ENCODE peak calls at places on chromosomes 1 and 21, in four cellular contexts. One of them, this sample, is unnamed.

GRCh38 chr1:243415663-243416365 is 160.0 kb downstream of the SDCCAG8 start:
- DNase-seq in effector memory CD4-positive, alpha-beta T cell: no peak
- DNase-seq in breast epithelium: no peak
- DNase-seq in cardiac muscle cell: no peak
- DNase-seq in this sample: no peak

GRCh38 chr1:44611419-44611818 is 62.9 kb downstream of the TMEM53 start:
- DNase-seq in effector memory CD4-positive, alpha-beta T cell: no peak
- DNase-seq in breast epithelium: no peak
- DNase-seq in cardiac muscle cell: no peak
- DNase-seq in this sample: no peak

GRCh38 chr1:16009030-16009460 is 5.0 kb downstream of the SRARP start:
- DNase-seq in effector memory CD4-positive, alpha-beta T cell: peak; percentile 58
- DNase-seq in breast epithelium: peak; percentile 79
- DNase-seq in cardiac muscle cell: peak; percentile 93
- DNase-seq in this sample: peak; percentile 73

GRCh38 chr1:162003825-162004205 is 19.9 kb downstream of the OLFML2B start:
- DNase-seq in effector memory CD4-positive, alpha-beta T cell: no peak
- DNase-seq in breast epithelium: no peak
- DNase-seq in cardiac muscle cell: no peak
- DNase-seq in this sample: peak; percentile 71

GRCh38 chr1:10987840-10988417 is 24.5 kb upstream of the TARDBP start:
- DNase-seq in effector memory CD4-positive, alpha-beta T cell: no peak
- DNase-seq in breast epithelium: no peak
- DNase-seq in cardiac muscle cell: no peak
- DNase-seq in this sample: no peak

GRCh38 chr1:234617986-234618725 is 8.2 kb upstream of the IRF2BP2 start:
- DNase-seq in effector memory CD4-positive, alpha-beta T cell: no peak
- DNase-seq in breast epithelium: no peak
- DNase-seq in cardiac muscle cell: no peak
- DNase-seq in this sample: no peak

GRCh38 chr1:75615664-75616435 is 4.9 kb upstream of the SLC44A5 start:
- DNase-seq in effector memory CD4-positive, alpha-beta T cell: no peak
- DNase-seq in breast epithelium: no peak
- DNase-seq in cardiac muscle cell: peak; percentile 81
- DNase-seq in this sample: no peak

GRCh38 chr1:173248247-173248940 is 41.3 kb upstream of the TNFSF4 start:
- DNase-seq in effector memory CD4-positive, alpha-beta T cell: no peak
- DNase-seq in breast epithelium: no peak
- DNase-seq in cardiac muscle cell: no peak
- DNase-seq in this sample: no peak

GRCh38 chr1:247156787-247157232 is 15.0 kb downstream of the ZNF124 start:
- DNase-seq in effector memory CD4-positive, alpha-beta T cell: no peak
- DNase-seq in breast epithelium: no peak
- DNase-seq in cardiac muscle cell: no peak
- DNase-seq in this sample: no peak

GRCh38 chr1:97849350-97850339 is 71.2 kb downstream of the DPYD start:
- DNase-seq in effector memory CD4-positive, alpha-beta T cell: no peak
- DNase-seq in breast epithelium: no peak
- DNase-seq in cardiac muscle cell: no peak
- DNase-seq in this sample: peak; percentile 78

GRCh38 chr1:228050571-228051181 is 31.8 kb upstream of the ARF1 start:
- DNase-seq in effector memory CD4-positive, alpha-beta T cell: no peak
- DNase-seq in breast epithelium: no peak
- DNase-seq in cardiac muscle cell: no peak
- DNase-seq in this sample: peak; percentile 41

GRCh38 chr21:33402011-33402979 is 918 bp upstream of the IFNGR2 start:
- DNase-seq in effector memory CD4-positive, alpha-beta T cell: no peak
- DNase-seq in breast epithelium: peak; percentile 58
- DNase-seq in cardiac muscle cell: peak; percentile 21
- DNase-seq in this sample: no peak

GRCh38 chr1:166730299-166730888 is 108.9 kb upstream of the POGK start:
- DNase-seq in effector memory CD4-positive, alpha-beta T cell: no peak
- DNase-seq in breast epithelium: no peak
- DNase-seq in cardiac muscle cell: no peak
- DNase-seq in this sample: no peak

GRCh38 chr1:161235957-161236775 is 1.8 kb downstream of the NR1I3 start:
- DNase-seq in effector memory CD4-positive, alpha-beta T cell: no peak
- DNase-seq in breast epithelium: no peak
- DNase-seq in cardiac muscle cell: no peak
- DNase-seq in this sample: no peak

GRCh38 chr1:116920211-116920610 is 10.5 kb downstream of the PTGFRN start:
- DNase-seq in effector memory CD4-positive, alpha-beta T cell: no peak
- DNase-seq in breast epithelium: no peak
- DNase-seq in cardiac muscle cell: no peak
- DNase-seq in this sample: no peak

GRCh38 chr1:244409648-244410164 is 42.0 kb downstream of the ADSS2 start:
- DNase-seq in effector memory CD4-positive, alpha-beta T cell: no peak
- DNase-seq in breast epithelium: no peak
- DNase-seq in cardiac muscle cell: no peak
- DNase-seq in this sample: no peak

GRCh38 chr1:65049941-65050713 is 83.8 kb upstream of the JAK1 start:
- DNase-seq in effector memory CD4-positive, alpha-beta T cell: no peak
- DNase-seq in breast epithelium: no peak
- DNase-seq in cardiac muscle cell: no peak
- DNase-seq in this sample: no peak

GRCh38 chr1:40244138-40244744 is 3.5 kb upstream of the TMCO2 start:
- DNase-seq in effector memory CD4-positive, alpha-beta T cell: no peak
- DNase-seq in breast epithelium: no peak
- DNase-seq in cardiac muscle cell: no peak
- DNase-seq in this sample: no peak

GRCh38 chr1:196660912-196661311 is 9.1 kb downstream of the CFH start:
- DNase-seq in effector memory CD4-positive, alpha-beta T cell: no peak
- DNase-seq in breast epithelium: no peak
- DNase-seq in cardiac muscle cell: peak; percentile 57
- DNase-seq in this sample: peak; percentile 42

GRCh38 chr1:40421694-40422384 is 28.4 kb upstream of the ZFP69B start:
- DNase-seq in effector memory CD4-positive, alpha-beta T cell: no peak
- DNase-seq in breast epithelium: no peak
- DNase-seq in cardiac muscle cell: no peak
- DNase-seq in this sample: no peak

GRCh38 chr1:8121261-8122159 is 95.4 kb upstream of the ERRFI1 start:
- DNase-seq in effector memory CD4-positive, alpha-beta T cell: no peak
- DNase-seq in breast epithelium: no peak
- DNase-seq in cardiac muscle cell: peak; percentile 36
- DNase-seq in this sample: peak; percentile 65

GRCh38 chr1:27603320-27603961 is 503 bp downstream of the AHDC1 start:
- DNase-seq in effector memory CD4-positive, alpha-beta T cell: no peak
- DNase-seq in breast epithelium: no peak
- DNase-seq in cardiac muscle cell: peak; percentile 64
- DNase-seq in this sample: peak; percentile 59

GRCh38 chr1:234148350-234148749 is 224.9 kb upstream of the COA6 start:
- DNase-seq in effector memory CD4-positive, alpha-beta T cell: no peak
- DNase-seq in breast epithelium: no peak
- DNase-seq in cardiac muscle cell: no peak
- DNase-seq in this sample: no peak

GRCh38 chr1:155277896-155278688 is 829 bp downstream of the HCN3 start:
- DNase-seq in effector memory CD4-positive, alpha-beta T cell: peak; percentile 75
- DNase-seq in breast epithelium: peak; percentile 59
- DNase-seq in cardiac muscle cell: peak; percentile 87
- DNase-seq in this sample: no peak

GRCh38 chr1:226618380-226618779 is 69.8 kb downstream of the STUM start:
- DNase-seq in effector memory CD4-positive, alpha-beta T cell: no peak
- DNase-seq in breast epithelium: no peak
- DNase-seq in cardiac muscle cell: no peak
- DNase-seq in this sample: no peak

GRCh38 chr1:1435911-1436633 is 582 bp downstream of the VWA1 start:
- DNase-seq in effector memory CD4-positive, alpha-beta T cell: no peak
- DNase-seq in breast epithelium: no peak
- DNase-seq in cardiac muscle cell: no peak
- DNase-seq in this sample: no peak

GRCh38 chr1:7070389-7071029 is 285.3 kb downstream of the CAMTA1 start:
- DNase-seq in effector memory CD4-positive, alpha-beta T cell: peak; percentile 21
- DNase-seq in breast epithelium: no peak
- DNase-seq in cardiac muscle cell: peak; percentile 83
- DNase-seq in this sample: peak; percentile 64

DNA sequence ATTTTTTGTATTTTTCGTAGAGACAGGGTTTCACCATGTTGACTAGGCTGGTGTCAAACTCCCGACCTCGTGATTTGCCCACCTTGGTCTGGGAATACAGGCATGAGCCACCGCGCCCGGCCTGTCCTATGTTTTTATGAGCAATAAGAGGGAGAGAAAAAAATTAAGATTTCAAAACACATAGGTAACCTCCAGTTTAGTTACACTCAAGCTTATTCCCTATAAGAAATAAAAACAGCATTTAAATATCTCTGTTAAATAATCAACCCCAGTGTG is 7.1 kb downstream of the RSBN1 start:
- DNase-seq in effector memory CD4-positive, alpha-beta T cell: no peak
- DNase-seq in breast epithelium: no peak
- DNase-seq in cardiac muscle cell: no peak
- DNase-seq in this sample: no peak
- H3K9me3 ChIP-seq in effector memory CD4-positive, alpha-beta T cell: no peaks in the 10 kb centered on the region
- H3K9me3 ChIP-seq in breast epithelium: no peaks in the 10 kb centered on the region
- H3K9me3 ChIP-seq in cardiac muscle cell: no peaks in the 10 kb centered on the region
- H3K9me3 ChIP-seq in this sample: no peaks in the 10 kb centered on the region

GRCh38 chr21:8989261-8989882 is 1532.0 kb upstream of the TPTE start:
- DNase-seq in effector memory CD4-positive, alpha-beta T cell: no peak
- DNase-seq in breast epithelium: no peak
- DNase-seq in cardiac muscle cell: no peak
- DNase-seq in this sample: no peak
- H3K9me3 ChIP-seq in effector memory CD4-positive, alpha-beta T cell: no peaks in the 10 kb centered on the region
- H3K9me3 ChIP-seq in breast epithelium: peaks cover 4% of the 10 kb centered on the region
- H3K9me3 ChIP-seq in cardiac muscle cell: peaks cover 14% of the 10 kb centered on the region
- H3K9me3 ChIP-seq in this sample: peaks cover 13% of the 10 kb centered on the region

DNA sequence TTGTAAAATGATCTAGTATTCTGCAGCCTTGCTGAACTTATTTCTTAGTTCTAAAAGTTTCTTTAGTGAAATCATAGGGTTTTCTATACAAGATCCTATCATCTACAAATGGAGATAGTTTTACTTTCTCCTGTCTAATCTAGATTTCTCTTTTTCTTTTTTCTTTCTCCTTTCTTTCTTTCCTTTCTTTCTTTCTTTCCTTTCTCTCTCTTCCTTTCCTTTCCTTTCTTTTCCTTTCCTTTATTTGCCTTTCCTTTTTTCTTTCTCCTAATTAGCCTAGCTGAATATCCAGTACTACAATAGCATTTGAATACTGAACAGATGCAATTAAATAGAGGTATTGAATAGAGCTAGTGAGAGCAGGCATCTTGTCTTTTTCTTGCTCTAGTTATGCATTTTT is 186.6 kb upstream of the SPAG17 start:
- DNase-seq in effector memory CD4-positive, alpha-beta T cell: no peak
- DNase-seq in breast epithelium: no peak
- DNase-seq in cardiac muscle cell: no peak
- DNase-seq in this sample: no peak
- H3K9me3 ChIP-seq in effector memory CD4-positive, alpha-beta T cell: no peaks in the 10 kb centered on the region
- H3K9me3 ChIP-seq in breast epithelium: peaks cover 73% of the 10 kb centered on the region
- H3K9me3 ChIP-seq in cardiac muscle cell: no peaks in the 10 kb centered on the region
- H3K9me3 ChIP-seq in this sample: no peaks in the 10 kb centered on the region

GRCh38 chr21:10418649-10419048 is 102.7 kb upstream of the TPTE start:
- DNase-seq in effector memory CD4-positive, alpha-beta T cell: no peak
- DNase-seq in breast epithelium: no peak
- DNase-seq in cardiac muscle cell: no peak
- DNase-seq in this sample: no peak
- H3K9me3 ChIP-seq in effector memory CD4-positive, alpha-beta T cell: no peaks in the 10 kb centered on the region
- H3K9me3 ChIP-seq in breast epithelium: peaks cover 60% of the 10 kb centered on the region
- H3K9me3 ChIP-seq in cardiac muscle cell: peaks cover 28% of the 10 kb centered on the region
- H3K9me3 ChIP-seq in this sample: peaks cover 2% of the 10 kb centered on the region

GRCh38 chr21:30628109-30628508 is 6.9 kb upstream of the KRTAP20-2 start:
- DNase-seq in effector memory CD4-positive, alpha-beta T cell: no peak
- DNase-seq in breast epithelium: no peak
- DNase-seq in cardiac muscle cell: no peak
- DNase-seq in this sample: no peak
- H3K9me3 ChIP-seq in effector memory CD4-positive, alpha-beta T cell: no peaks in the 10 kb centered on the region
- H3K9me3 ChIP-seq in breast epithelium: no peaks in the 10 kb centered on the region
- H3K9me3 ChIP-seq in cardiac muscle cell: no peaks in the 10 kb centered on the region
- H3K9me3 ChIP-seq in this sample: no peaks in the 10 kb centered on the region

GRCh38 chr1:94269921-94270320 is 32.5 kb upstream of the ARHGAP29 start:
- DNase-seq in effector memory CD4-positive, alpha-beta T cell: no peak
- DNase-seq in breast epithelium: no peak
- DNase-seq in cardiac muscle cell: no peak
- DNase-seq in this sample: no peak
- H3K9me3 ChIP-seq in effector memory CD4-positive, alpha-beta T cell: no peaks in the 10 kb centered on the region
- H3K9me3 ChIP-seq in breast epithelium: no peaks in the 10 kb centered on the region
- H3K9me3 ChIP-seq in cardiac muscle cell: no peaks in the 10 kb centered on the region
- H3K9me3 ChIP-seq in this sample: no peaks in the 10 kb centered on the region

GRCh38 chr1:2867861-2868260 is 66.4 kb upstream of the TTC34 start:
- DNase-seq in effector memory CD4-positive, alpha-beta T cell: no peak
- DNase-seq in breast epithelium: no peak
- DNase-seq in cardiac muscle cell: no peak
- DNase-seq in this sample: no peak
- H3K9me3 ChIP-seq in effector memory CD4-positive, alpha-beta T cell: peaks cover 6% of the 10 kb centered on the region
- H3K9me3 ChIP-seq in breast epithelium: peaks cover 23% of the 10 kb centered on the region
- H3K9me3 ChIP-seq in cardiac muscle cell: no peaks in the 10 kb centered on the region
- H3K9me3 ChIP-seq in this sample: peaks cover 9% of the 10 kb centered on the region

GRCh38 chr1:108811611-108812010 is 45.3 kb downstream of the AKNAD1 start:
- DNase-seq in effector memory CD4-positive, alpha-beta T cell: no peak
- DNase-seq in breast epithelium: no peak
- DNase-seq in cardiac muscle cell: no peak
- DNase-seq in this sample: no peak
- H3K9me3 ChIP-seq in effector memory CD4-positive, alpha-beta T cell: no peaks in the 10 kb centered on the region
- H3K9me3 ChIP-seq in breast epithelium: no peaks in the 10 kb centered on the region
- H3K9me3 ChIP-seq in cardiac muscle cell: no peaks in the 10 kb centered on the region
- H3K9me3 ChIP-seq in this sample: no peaks in the 10 kb centered on the region

DNA sequence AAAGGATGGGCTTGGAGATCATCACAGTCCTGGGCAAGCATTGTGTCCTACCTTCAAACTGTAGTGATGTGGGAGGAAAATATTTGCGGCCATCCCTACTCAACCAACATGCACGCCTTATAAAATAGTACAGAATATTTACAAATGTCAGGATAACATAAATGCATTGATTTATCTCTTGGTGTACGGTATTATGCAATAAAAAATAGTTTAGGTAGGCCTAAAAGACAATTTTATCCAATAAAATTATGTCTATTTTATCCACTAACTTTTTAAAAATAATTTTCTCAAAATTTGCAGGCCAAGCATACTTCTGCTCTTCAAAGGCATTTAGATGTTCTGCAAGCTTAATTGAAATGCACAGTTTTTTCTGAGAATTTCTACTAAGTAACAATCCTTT is at the start of gene OR2T1:
- DNase-seq in effector memory CD4-positive, alpha-beta T cell: no peak
- DNase-seq in breast epithelium: no peak
- DNase-seq in cardiac muscle cell: no peak
- DNase-seq in this sample: no peak
- H3K9me3 ChIP-seq in effector memory CD4-positive, alpha-beta T cell: no peaks in the 10 kb centered on the region
- H3K9me3 ChIP-seq in breast epithelium: peaks cover 4% of the 10 kb centered on the region
- H3K9me3 ChIP-seq in cardiac muscle cell: peaks cover 3% of the 10 kb centered on the region
- H3K9me3 ChIP-seq in this sample: peaks cover 6% of the 10 kb centered on the region

GRCh38 chr21:15751561-15751960 is 21.8 kb downstream of the USP25 start:
- DNase-seq in effector memory CD4-positive, alpha-beta T cell: no peak
- DNase-seq in breast epithelium: no peak
- DNase-seq in cardiac muscle cell: no peak
- DNase-seq in this sample: no peak
- H3K9me3 ChIP-seq in effector memory CD4-positive, alpha-beta T cell: no peaks in the 10 kb centered on the region
- H3K9me3 ChIP-seq in breast epithelium: no peaks in the 10 kb centered on the region
- H3K9me3 ChIP-seq in cardiac muscle cell: no peaks in the 10 kb centered on the region
- H3K9me3 ChIP-seq in this sample: no peaks in the 10 kb centered on the region

This sample was measured in SJSA1.